ENCODE peak calls at places on chromosomes 11 and 22, in ten cellular contexts. N, D, Z, K, H, T, C, E, X and F are unnamed samples.

GRCh38 chr22:43921361-43921760 is 2.2 kb upstream of the PNPLA3 start:
- DNase-seq in D (no peak), K (peak), E (no peak), N (no peak), C (no peak), T (no peak), H (no peak), X (no peak), Z (no peak), F (no peak)

GRCh38 chr11:67262731-67263675 is 3.3 kb upstream of the GRK2 start:
- DNase-seq in D (peak), H (peak), X (peak), K (peak), T (peak), N (peak), E (peak), Z (peak), C (peak), F (peak)

GRCh38 chr11:65124480-65125196 is 2.5 kb downstream of the MRPL49 start:
- DNase-seq in N (no peak), C (no peak), T (no peak), K (no peak), D (no peak), X (no peak), H (no peak), Z (no peak), E (no peak), F (no peak)

GRCh38 chr11:112941096-112941495 is 20.1 kb upstream of the NCAM1 start:
- DNase-seq in H (no peak), T (no peak), C (no peak), D (no peak), X (no peak), N (no peak), Z (no peak), E (no peak), K (no peak), F (no peak)

GRCh38 chr11:86459682-86460460 is 85.2 kb downstream of the CCDC81 start:
- DNase-seq in K (peak), D (no peak), T (no peak), X (peak), N (no peak), H (peak), Z (peak), E (no peak), C (no peak), F (peak)

GRCh38 chr11:30485222-30485621 is 100.9 kb downstream of the MPPED2 start:
- DNase-seq in E (no peak), K (no peak), C (no peak), Z (no peak), H (no peak), D (no peak), T (no peak), X (no peak), N (no peak), F (no peak)

GRCh38 chr11:78131956-78132355 is 7.5 kb downstream of the ALG8 start:
- DNase-seq in H (peak), K (no peak), Z (no peak), N (no peak), C (no peak), T (no peak), D (no peak), E (no peak), X (no peak), F (no peak)

GRCh38 chr11:28401446-28401845 is 293.3 kb downstream of the METTL15 start:
- DNase-seq in D (no peak), H (no peak), X (no peak), Z (no peak), N (no peak), E (no peak), K (no peak), C (no peak), T (no peak), F (no peak)

GRCh38 chr22:19079691-19080090 is 42.5 kb downstream of the DGCR2 start:
- DNase-seq in H (no peak), K (no peak), N (no peak), D (no peak), T (no peak), C (no peak), X (no peak), Z (no peak), E (no peak), F (no peak)